ENCODE peak calls at places on chromosomes 4 and X, in nine cellular contexts. Y is tibial nerve; M is AG08395; Q is colonic mucosa; T is neuronal stem cell; L is Kasumi-1; P is K562; V is stimulated activated CD4-positive, alpha-beta T cell treated with anti-CD3 and anti-CD28 coated beads, Interleukin-1b, Interleukin-23, amount 100 ng/mL, for 24 hours; E is left colon. H is an unnamed sample.

GRCh38 chr4:472881-473574 is 25.9 kb downstream of the ZNF721 start:
- DNase-seq in T (no peak), V (peak; percentile 4), P (peak; percentile 34), E (no peak), M (no peak), L (peak; percentile 23), Q (no peak), Y (no peak), H (peak; percentile 11)

GRCh38 chr4:53775381-53775780 is 184.1 kb upstream of the LNX1 start:
- DNase-seq in L (no peak), V (no peak), E (no peak), Y (no peak), M (no peak), Q (no peak), T (no peak), P (no peak), H (no peak)

GRCh38 chrX:28910501-28910900 is 323.3 kb downstream of the IL1RAPL1 start:
- DNase-seq in P (no peak), V (no peak), L (no peak), T (no peak), E (no peak), Y (no peak), M (no peak), Q (no peak), H (peak; percentile 2)

GRCh38 chr4:120331486-120332281 is 265.0 kb upstream of the MAD2L1 start:
- DNase-seq in M (no peak), V (no peak), Y (no peak), P (no peak), E (no peak), Q (no peak), L (no peak), T (no peak), H (peak; percentile 36)

GRCh38 chr4:120921456-120922389 is 803 bp downstream of the PRDM5 start:
- DNase-seq in T (no peak), L (peak; percentile 32), V (peak; percentile 37), Q (peak; percentile 71), E (peak; percentile 79), P (no peak), Y (peak; percentile 19), M (peak; percentile 74), H (peak; percentile 75)

GRCh38 chrX:19556202-19556601 is 40.9 kb upstream of the MAP3K15 start:
- DNase-seq in L (no peak), Y (no peak), M (no peak), Q (no peak), V (no peak), E (no peak), T (no peak), P (no peak), H (no peak)

GRCh38 chrX:41344053-41344452 is 10.1 kb downstream of the DDX3X start:
- DNase-seq in Q (no peak), T (no peak), P (no peak), V (no peak), L (no peak), Y (no peak), M (no peak), E (no peak), H (no peak)

GRCh38 chr4:146340798-146341197 is 126.5 kb downstream of the REELD1 start:
- DNase-seq in M (peak; percentile 24), L (peak; percentile 51), P (no peak), T (no peak), Y (no peak), E (no peak), Q (no peak), V (no peak), H (peak; percentile 47)

GRCh38 chr4:184437565-184437964 is 36.8 kb downstream of the IRF2 start:
- DNase-seq in E (no peak), V (no peak), P (no peak), M (no peak), L (no peak), Q (no peak), T (no peak), Y (no peak), H (no peak)

GRCh38 chrX:40062525-40063193 is 35.1 kb downstream of the BCOR start:
- DNase-seq in L (no peak), E (no peak), Q (no peak), T (no peak), V (no peak), Y (no peak), P (no peak), M (no peak), H (no peak)

GRCh38 chrX:103845165-103845653 is 13.2 kb upstream of the RAB9B start:
- DNase-seq in Y (peak; percentile 71), M (peak; percentile 76), P (peak; percentile 54), V (peak; percentile 15), Q (peak; percentile 80), E (peak; percentile 76), T (peak; percentile 30), L (peak; percentile 42), H (peak; percentile 76)

GRCh38 chr4:110886270-110886669 is 263.4 kb upstream of the PITX2 start:
- DNase-seq in M (no peak), E (no peak), V (no peak), Y (no peak), L (no peak), P (no peak), Q (no peak), T (no peak), H (no peak)

GRCh38 chr4:83266689-83267088 is 17.9 kb downstream of the COQ2 start:
- DNase-seq in T (no peak), Y (no peak), L (no peak), E (no peak), V (no peak), P (no peak), Q (no peak), M (no peak), H (no peak)

GRCh38 chr4:20428410-20429160 is 176.9 kb downstream of the SLIT2 start:
- DNase-seq in V (no peak), L (peak; percentile 45), P (no peak), T (no peak), Y (no peak), M (peak; percentile 20), E (no peak), Q (no peak), H (peak; percentile 34)

GRCh38 chrX:103056902-103057301 is 7.1 kb downstream of the BEX1 start:
- DNase-seq in M (no peak), L (no peak), Q (no peak), T (no peak), V (no peak), P (no peak), E (no peak), Y (no peak), H (no peak)

GRCh38 chr4:9800878-9801277 is 19.4 kb downstream of the DRD5 start:
- DNase-seq in L (no peak), T (no peak), M (no peak), Q (no peak), P (no peak), V (no peak), E (no peak), Y (no peak), H (no peak)

GRCh38 chr4:24370421-24370820 is 213.9 kb downstream of the DHX15 start:
- DNase-seq in M (no peak), Q (no peak), L (no peak), Y (no peak), E (no peak), V (no peak), P (no peak), T (no peak), H (no peak)

GRCh38 chr4:72896515-72896914 is 173.0 kb downstream of the COX18 start:
- DNase-seq in Y (peak; percentile 48), P (no peak), L (no peak), V (no peak), Q (no peak), M (peak; percentile 85), T (no peak), E (no peak), H (peak; percentile 81)

GRCh38 chrX:103376118-103376978 is at the start of gene BEX3:
- DNase-seq in E (peak; percentile 58), P (no peak), T (no peak), L (no peak), Q (peak; percentile 48), Y (peak; percentile 6), M (peak; percentile 41), V (no peak), H (peak; percentile 58)

GRCh38 chr4:26619784-26620183 is 35.9 kb downstream of the TBC1D19 start:
- DNase-seq in Y (no peak), L (no peak), E (no peak), V (no peak), T (no peak), M (peak; percentile 14), Q (no peak), P (no peak), H (peak; percentile 58)